ENCODE peak calls at places on chromosome 4, in eight cellular contexts. F, C, S, K, V, O, Q and R are unnamed samples.

GRCh38 chr4:40134206-40134917 is 62.5 kb upstream of the RHOH start:
- DNase-seq in S (no peak), O (peak), V (no peak), C (no peak), F (no peak), Q (no peak), K (no peak), R (no peak)

GRCh38 chr4:81118086-81118485 is 87.6 kb downstream of the BMP3 start:
- DNase-seq in O (no peak), F (no peak), K (no peak), S (no peak), Q (no peak), V (no peak), C (no peak), R (no peak)

GRCh38 chr4:2832309-2832980 is 11.2 kb upstream of the ADD1 start:
- DNase-seq in V (no peak), C (no peak), S (no peak), O (no peak), Q (no peak), F (no peak), K (no peak), R (no peak)

GRCh38 chr4:76782837-76783236 is 115.1 kb downstream of the SOWAHB start:
- DNase-seq in Q (peak), C (no peak), S (no peak), F (no peak), V (no peak), K (peak), O (no peak), R (no peak)

GRCh38 chr4:48124870-48125269 is 9.2 kb downstream of the TXK start:
- DNase-seq in F (no peak), Q (no peak), O (no peak), K (no peak), S (no peak), V (no peak), C (no peak), R (no peak)

GRCh38 chr4:66279084-66279483 is 608.8 kb upstream of the EPHA5 start:
- DNase-seq in K (no peak), V (no peak), C (no peak), Q (no peak), F (no peak), O (no peak), S (no peak), R (no peak)

GRCh38 chr4:11228575-11228974 is 200.1 kb downstream of the HS3ST1 start:
- DNase-seq in F (no peak), K (no peak), Q (no peak), C (no peak), V (no peak), O (no peak), S (no peak), R (no peak)

GRCh38 chr4:142408003-142408441 is 438.1 kb downstream of the INPP4B start:
- DNase-seq in C (no peak), S (peak), F (no peak), K (peak), V (no peak), Q (peak), O (peak), R (no peak)

GRCh38 chr4:72311291-72311690 is 257.7 kb downstream of the ADAMTS3 start:
- DNase-seq in F (no peak), O (no peak), V (no peak), S (peak), K (no peak), C (no peak), Q (no peak), R (no peak)

GRCh38 chr4:177667687-177668086 is 225.4 kb upstream of the AGA start:
- DNase-seq in V (no peak), S (peak), F (no peak), C (peak), O (peak), K (no peak), Q (no peak), R (no peak)

GRCh38 chr4:39698424-39699009 is 581 bp downstream of the UBE2K start:
- DNase-seq in O (no peak), V (peak), K (peak), F (no peak), C (peak), S (peak), Q (peak), R (peak)

GRCh38 chr4:124181045-124181444 is 531.5 kb downstream of the ANKRD50 start:
- DNase-seq in C (no peak), S (no peak), K (no peak), O (no peak), F (no peak), Q (no peak), V (no peak), R (no peak)

GRCh38 chr4:36303430-36304137 is 22.2 kb downstream of the DTHD1 start:
- DNase-seq in F (no peak), C (no peak), O (no peak), S (no peak), K (no peak), V (no peak), Q (no peak), R (no peak)

GRCh38 chr4:28788929-28789490 is 1928.4 kb downstream of the STIM2 start:
- DNase-seq in Q (no peak), O (peak), S (no peak), C (no peak), V (no peak), F (no peak), K (no peak), R (no peak)

GRCh38 chr4:148542922-148543623 is 100.9 kb upstream of the NR3C2 start:
- DNase-seq in V (no peak), O (no peak), Q (no peak), F (no peak), C (no peak), K (peak), S (no peak), R (no peak)

GRCh38 chr4:36385951-36386561 is 104.6 kb downstream of the DTHD1 start:
- DNase-seq in Q (no peak), O (no peak), K (no peak), S (no peak), C (no peak), V (no peak), F (no peak), R (no peak)

GRCh38 chr4:150366487-150366999 is 215.4 kb upstream of the MAB21L2 start:
- DNase-seq in F (no peak), K (no peak), O (no peak), Q (no peak), C (peak), S (no peak), V (no peak), R (peak)

GRCh38 chr4:121555315-121556107 is 141.3 kb downstream of the ANXA5 start:
- DNase-seq in S (no peak), Q (peak), C (no peak), K (no peak), O (no peak), V (no peak), F (no peak), R (no peak)

GRCh38 chr4:121551881-121552280 is 144.9 kb downstream of the ANXA5 start:
- DNase-seq in S (no peak), O (no peak), K (peak), C (no peak), Q (peak), F (no peak), V (peak), R (no peak)

GRCh38 chr4:121554377-121554776 is 142.4 kb downstream of the ANXA5 start:
- DNase-seq in V (peak), Q (no peak), O (no peak), C (no peak), K (no peak), F (no peak), S (no peak), R (no peak)

DNA sequence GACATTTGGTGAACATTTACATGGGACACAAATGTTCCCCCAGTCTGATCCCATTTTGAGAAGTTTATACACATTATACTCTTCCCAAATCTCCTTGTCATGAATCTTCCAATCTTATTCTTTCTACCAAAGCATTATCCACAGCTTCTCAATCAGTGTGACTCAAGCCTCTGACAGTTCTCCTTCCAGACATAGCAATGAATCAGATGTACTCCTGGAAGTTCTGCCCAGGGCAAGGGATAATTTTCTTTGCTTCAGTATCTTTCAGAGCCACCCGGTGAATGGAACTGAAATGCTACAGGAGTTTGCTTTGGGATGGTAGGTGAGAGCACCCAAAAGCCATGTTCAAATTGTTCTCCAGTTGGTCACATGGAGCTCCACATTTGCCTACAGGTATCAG is 145.5 kb downstream of the ANXA5 start:
- DNase-seq in S (no peak), C (no peak), K (no peak), F (no peak), O (no peak), V (no peak), Q (no peak), R (no peak)
- TF ChIP-seq CTCF in S (no peak), C (no peak), K (no peak), F (no peak), O (no peak), V (no peak), Q (no peak), R (no peak)

DNA sequence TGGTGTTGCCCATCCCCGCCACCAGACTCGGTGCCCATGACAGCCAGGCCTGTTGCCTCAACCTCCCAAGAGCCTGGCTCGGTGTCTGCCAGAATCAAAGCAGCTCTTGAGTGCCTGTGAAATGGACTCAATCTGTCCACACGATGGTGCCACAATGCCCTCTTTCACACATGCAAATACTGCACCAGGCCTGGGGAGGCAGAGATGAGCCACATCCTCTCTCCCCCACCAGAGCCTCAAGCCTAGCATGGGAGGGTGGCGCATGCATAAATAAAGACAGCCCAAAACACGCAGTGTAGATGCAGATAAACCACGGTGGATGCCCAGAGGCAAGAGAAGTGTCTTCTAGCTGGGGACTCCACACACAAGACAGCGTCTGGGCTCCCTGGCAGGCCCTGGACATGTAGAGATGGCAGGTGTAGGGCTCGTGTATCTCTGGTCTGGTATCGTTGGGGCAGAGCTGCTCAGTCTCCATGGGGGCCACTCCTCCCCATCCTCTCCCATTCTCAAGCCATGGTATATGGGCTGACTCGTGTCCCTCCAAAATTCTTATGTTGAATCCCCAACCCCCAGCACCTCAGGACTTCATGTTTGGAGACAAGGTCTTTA is 65.6 kb downstream of the JAKMIP1 start:
- DNase-seq in C (peak), S (no peak), K (no peak), V (no peak), O (peak), Q (no peak), F (no peak), R (no peak)
- TF ChIP-seq CTCF in C (peak), S (no peak), K (no peak), V (peak), O (peak), Q (no peak), F (no peak), R (no peak)

GRCh38 chr4:12595986-12596385 is 888.2 kb downstream of the RAB28 start:
- DNase-seq in V (no peak), O (no peak), K (no peak), C (no peak), Q (no peak), F (no peak), S (no peak), R (no peak)
- TF ChIP-seq CTCF in V (peak), O (no peak), K (no peak), C (no peak), Q (peak), F (no peak), S (no peak), R (no peak)

DNA sequence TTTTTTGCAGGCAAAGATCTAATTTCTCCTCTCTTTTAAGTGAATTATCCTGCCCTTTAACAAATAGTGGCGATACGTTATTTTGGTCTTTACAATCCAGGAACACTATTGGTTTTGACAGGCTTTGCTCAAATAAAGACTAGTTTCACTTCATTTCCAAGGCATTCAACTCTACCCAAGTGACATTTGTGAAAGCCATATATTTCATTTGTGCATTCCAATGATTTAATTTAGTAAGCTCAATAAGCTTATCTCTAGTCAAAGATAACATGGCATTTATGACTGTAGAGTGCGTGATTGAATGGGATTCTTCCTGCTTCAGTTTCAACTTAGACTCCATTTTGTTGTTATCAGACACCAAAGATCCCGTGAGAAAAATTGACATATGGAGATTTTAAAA is 959.8 kb downstream of the ADGRL3 start:
- DNase-seq in S (no peak), Q (no peak), C (no peak), V (no peak), O (no peak), K (no peak), F (no peak), R (no peak)
- TF ChIP-seq CTCF in S (no peak), Q (no peak), C (no peak), V (no peak), O (no peak), K (no peak), F (no peak), R (no peak)

GRCh38 chr4:133439830-133440229 is 290.7 kb downstream of the PCDH10 start:
- DNase-seq in K (peak), C (no peak), V (no peak), Q (no peak), S (no peak), F (no peak), O (no peak), R (no peak)
- TF ChIP-seq CTCF in K (no peak), C (no peak), V (no peak), Q (no peak), S (no peak), F (no peak), O (no peak), R (no peak)

DNA sequence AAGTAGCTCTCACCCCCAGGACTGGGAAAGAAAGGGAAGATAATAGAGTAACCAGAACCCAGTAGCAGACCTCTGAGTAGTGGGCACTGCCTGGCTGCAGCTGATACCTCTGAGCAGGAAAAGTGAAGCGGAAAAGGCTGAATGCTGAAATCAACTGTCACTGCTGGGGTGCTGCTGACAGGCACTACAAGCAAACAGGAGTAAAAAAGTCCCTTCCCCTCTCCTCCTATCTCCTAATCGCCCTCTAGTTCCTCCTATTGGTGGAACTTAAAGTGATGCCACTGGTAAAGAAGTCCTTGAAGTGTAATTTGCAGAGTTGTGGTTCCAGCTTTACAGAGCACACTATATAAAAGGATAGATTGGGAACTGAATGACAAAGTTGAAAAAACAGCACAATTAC is 32.8 kb upstream of the GLRB start:
- DNase-seq in V (no peak), C (peak), K (peak), F (no peak), O (peak), S (no peak), Q (peak), R (peak)
- TF ChIP-seq CTCF in V (no peak), C (peak), K (peak), F (no peak), O (no peak), S (no peak), Q (peak), R (no peak)

GRCh38 chr4:151439320-151439719 is 30.3 kb downstream of the FHIP1A start:
- DNase-seq in V (no peak), C (no peak), F (no peak), O (no peak), K (no peak), Q (no peak), S (no peak), R (no peak)
- TF ChIP-seq CTCF in V (no peak), C (no peak), F (no peak), O (no peak), K (no peak), Q (no peak), S (no peak), R (no peak)

GRCh38 chr4:115315182-115315581 is 201.8 kb upstream of the NDST4 start:
- DNase-seq in F (no peak), V (no peak), Q (no peak), C (no peak), S (no peak), K (no peak), O (no peak), R (no peak)
- TF ChIP-seq CTCF in F (no peak), V (no peak), Q (no peak), C (no peak), S (no peak), K (no peak), O (no peak), R (no peak)